ENCODE peak calls at places on chromosomes 3 and 15, in four cellular contexts. G is SW480, R is AG08395, T is globus pallidus. V is an unnamed sample.

GRCh38 chr3:112302881-112303761 is 9.1 kb upstream of the SLC9C1 start:
- DNase-seq in R (no peak), G (no peak), T (no peak), V (no peak)

GRCh38 chr3:195139091-195139875 is 131.7 kb downstream of the XXYLT1 start:
- DNase-seq in R (no peak), G (no peak), T (no peak), V (no peak)

GRCh38 chr3:194323785-194324735 is 27.1 kb downstream of the CPN2 start:
- DNase-seq in T (no peak), R (peak), G (peak), V (no peak)

GRCh38 chr15:101188517-101189340 is 63.1 kb downstream of the CHSY1 start:
- DNase-seq in R (peak), G (no peak), T (no peak), V (no peak)

GRCh38 chr15:61769557-61769956 is 290.7 kb downstream of the VPS13C start:
- DNase-seq in G (no peak), R (no peak), T (no peak), V (no peak)

GRCh38 chr15:81091889-81092558 is 42.0 kb upstream of the CFAP161 start:
- DNase-seq in R (peak), G (peak), T (no peak), V (no peak)

GRCh38 chr3:41095702-41096101 is 103.6 kb upstream of the CTNNB1 start:
- DNase-seq in R (no peak), T (no peak), G (peak), V (no peak)

GRCh38 chr15:75454471-75455418 is 3.3 kb upstream of the SIN3A start:
- DNase-seq in R (peak), G (peak), T (no peak), V (peak)

GRCh38 chr3:14137445-14137844 is 12.6 kb downstream of the TMEM43 start:
- DNase-seq in G (no peak), R (no peak), T (no peak), V (no peak)

GRCh38 chr3:39644176-39644575 is 165.2 kb upstream of the MYRIP start:
- DNase-seq in T (no peak), R (peak), G (no peak), V (no peak)

GRCh38 chr3:125644036-125645025 is 49.0 kb upstream of the OSBPL11 start:
- DNase-seq in R (peak), G (no peak), T (peak), V (no peak)

GRCh38 chr15:101133751-101134261 is 118.0 kb downstream of the CHSY1 start:
- DNase-seq in R (no peak), G (no peak), T (no peak), V (no peak)

GRCh38 chr3:138042043-138042442 is 32.1 kb downstream of the CLDN18 start:
- DNase-seq in R (peak), T (no peak), G (no peak), V (no peak)

GRCh38 chr3:66991478-66991877 is 6.6 kb upstream of the KBTBD8 start:
- DNase-seq in G (no peak), R (peak), T (no peak), V (no peak)

GRCh38 chr3:127035672-127036071 is 52.8 kb downstream of the PLXNA1 start:
- DNase-seq in T (no peak), G (no peak), R (peak), V (no peak)

GRCh38 chr15:96804754-96805153 is 474.3 kb downstream of the NR2F2 start:
- DNase-seq in R (no peak), G (peak), T (no peak), V (no peak)

V was measured in stimulated activated CD8-positive, alpha-beta memory T cell treated with anti-CD3 and anti-CD28 coated beads, Interleukin-4, amount 100 ng/mL, for 24 hours.